ENCODE peak calls at places on chromosomes 4 and X, in nine cellular contexts. R, I, J, U, K, E, C, T and V are unnamed samples.

GRCh38 chr4:51859476-51860032 is 16.6 kb downstream of the DCUN1D4 start:
- DNase-seq in R (no peak), I (no peak), J (no peak), U (no peak), K (no peak), E (no peak), C (no peak), T (no peak), V (no peak)

GRCh38 chr4:124903995-124904722 is 191.6 kb upstream of the ANKRD50 start:
- DNase-seq in R (no peak), I (no peak), J (peak; percentile 80), U (no peak), K (peak; percentile 79), E (peak; percentile 54), C (peak; percentile 43), T (no peak), V (peak; percentile 67)

GRCh38 chr4:80202784-80203553 is 5.7 kb downstream of the PRDM8 start:
- DNase-seq in R (no peak), I (peak; percentile 20), J (peak; percentile 65), U (peak; percentile 79), K (peak; percentile 48), E (no peak), C (no peak), T (no peak), V (no peak)

GRCh38 chrX:128616933-128617332 is 564.7 kb upstream of the ACTRT1 start:
- DNase-seq in R (no peak), I (no peak), J (no peak), U (no peak), K (no peak), E (no peak), C (no peak), T (no peak), V (no peak)

GRCh38 chr4:36165256-36166005 is 78.9 kb downstream of the ARAP2 start:
- DNase-seq in R (no peak), I (no peak), J (peak; percentile 24), U (no peak), K (no peak), E (no peak), C (no peak), T (no peak), V (peak; percentile 27)

GRCh38 chr4:127622923-127623754 is 9.6 kb upstream of the INTU start:
- DNase-seq in R (no peak), I (peak; percentile 70), J (peak; percentile 73), U (peak; percentile 80), K (peak; percentile 43), E (no peak), C (peak; percentile 6), T (peak; percentile 82), V (no peak)

GRCh38 chrX:110414273-110414672 is 55.6 kb downstream of the RTL9 start:
- DNase-seq in R (no peak), I (no peak), J (no peak), U (no peak), K (no peak), E (no peak), C (no peak), T (no peak), V (no peak)

GRCh38 chrX:154096140-154097002 is 1.1 kb downstream of the MECP2 start:
- DNase-seq in R (no peak), I (peak; percentile 2), J (peak; percentile 62), U (peak; percentile 64), K (peak; percentile 11), E (no peak), C (peak; percentile 51), T (no peak), V (no peak)

GRCh38 chrX:13008851-13009250 is 33.9 kb downstream of the TMSB4X start:
- DNase-seq in R (no peak), I (no peak), J (no peak), U (no peak), K (no peak), E (no peak), C (no peak), T (no peak), V (no peak)

GRCh38 chrX:21174439-21174838 is 199.8 kb upstream of the CNKSR2 start:
- DNase-seq in R (no peak), I (no peak), J (no peak), U (no peak), K (no peak), E (no peak), C (no peak), T (no peak), V (no peak)

GRCh38 chr4:153335665-153336064 is 8.8 kb upstream of the MND1 start:
- DNase-seq in R (no peak), I (no peak), J (no peak), U (no peak), K (no peak), E (no peak), C (peak; percentile 13), T (no peak), V (no peak)

GRCh38 chr4:56134272-56134671 is 185.5 kb downstream of the CEP135 start:
- DNase-seq in R (no peak), I (peak; percentile 44), J (no peak), U (peak; percentile 72), K (peak; percentile 99), E (no peak), C (peak; percentile 20), T (no peak), V (peak; percentile 31)

GRCh38 chrX:103774070-103774642 is 2.5 kb upstream of the PLP1 start:
- DNase-seq in R (no peak), I (no peak), J (peak; percentile 75), U (no peak), K (peak; percentile 75), E (no peak), C (peak; percentile 52), T (peak; percentile 28), V (peak; percentile 8)

GRCh38 chr4:40656221-40656863 is 26.7 kb upstream of the RBM47 start:
- DNase-seq in R (no peak), I (no peak), J (no peak), U (no peak), K (no peak), E (no peak), C (no peak), T (no peak), V (no peak)

GRCh38 chr4:181830404-181831035 is 412.7 kb upstream of the TENM3 start:
- DNase-seq in R (no peak), I (no peak), J (no peak), U (no peak), K (no peak), E (no peak), C (no peak), T (no peak), V (no peak)

GRCh38 chr4:56444719-56445118 is 8.7 kb downstream of the PAICS start:
- DNase-seq in R (no peak), I (no peak), J (no peak), U (no peak), K (no peak), E (no peak), C (no peak), T (no peak), V (no peak)

GRCh38 chrX:129825746-129826505 is 17.8 kb downstream of the ZDHHC9 start:
- DNase-seq in R (no peak), I (no peak), J (no peak), U (no peak), K (no peak), E (no peak), C (no peak), T (no peak), V (no peak)

GRCh38 chrX:129824620-129825019 is 19.1 kb downstream of the ZDHHC9 start:
- DNase-seq in R (no peak), I (no peak), J (no peak), U (no peak), K (no peak), E (no peak), C (no peak), T (no peak), V (no peak)

GRCh38 chrX:129823115-129823514 is 20.6 kb downstream of the ZDHHC9 start:
- DNase-seq in R (no peak), I (peak; percentile 45), J (peak; percentile 31), U (no peak), K (peak; percentile 65), E (no peak), C (peak; percentile 27), T (peak; percentile 52), V (peak; percentile 20)

GRCh38 chrX:129823523-129823922 is 20.2 kb downstream of the ZDHHC9 start:
- DNase-seq in R (no peak), I (no peak), J (no peak), U (no peak), K (no peak), E (no peak), C (no peak), T (no peak), V (no peak)
- H3K4me3 ChIP-seq in R (no peak overlapping the region), I (no peak overlapping the region), J (no peak overlapping the region), U (no peak overlapping the region), K (no peak overlapping the region), E (no peak overlapping the region), C (no peak overlapping the region), T (no peak overlapping the region), V (no peak overlapping the region)

DNA sequence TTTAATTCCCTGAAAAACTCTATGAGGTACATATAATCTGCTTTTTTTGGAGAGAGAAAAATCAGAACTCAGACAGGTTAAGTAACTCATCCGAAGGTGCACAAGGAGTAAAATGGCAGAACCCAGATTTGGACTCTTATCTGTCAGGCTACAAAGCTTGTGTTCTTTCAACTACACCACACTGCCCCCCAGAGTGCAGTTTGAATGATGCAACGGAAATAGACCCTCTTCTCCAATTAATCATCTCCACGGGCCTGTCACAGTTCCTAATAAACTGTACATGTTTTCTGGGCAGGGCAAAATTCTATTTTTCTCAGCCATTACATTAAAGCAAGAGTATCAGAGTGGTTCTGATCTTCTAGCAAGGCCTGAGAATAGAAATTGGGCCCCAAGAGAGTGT is 35.3 kb upstream of the DCX start:
- DNase-seq in R (no peak), I (peak; percentile 39), J (no peak), U (no peak), K (peak; percentile 4), E (no peak), C (no peak), T (peak; percentile 20), V (no peak)
- TF ChIP-seq CTCF in R (no peak), I (no peak), J (no peak), U (peak; percentile 1), K (peak; percentile 20), E (peak; percentile 11), C (no peak), T (peak; percentile 53), V (peak; percentile 33)

GRCh38 chrX:119238557-119238956 is 2.5 kb downstream of the PGRMC1 start:
- DNase-seq in R (no peak), I (no peak), J (peak; percentile 38), U (no peak), K (peak; percentile 3), E (no peak), C (no peak), T (no peak), V (no peak)
- H3K4me3 ChIP-seq in R (peak overlapping the region; percentile 34), I (no peak overlapping the region), J (peak overlapping the region; percentile 81), U (peak overlapping the region; percentile 46), K (peak overlapping the region; percentile 96), E (peak overlapping the region; percentile 81), C (peak overlapping the region; percentile 81), T (no peak overlapping the region), V (peak overlapping the region; percentile 80)

GRCh38 chr4:122003335-122003734 is 51.5 kb upstream of the TRPC3 start:
- DNase-seq in R (no peak), I (peak; percentile 83), J (peak; percentile 37), U (no peak), K (peak; percentile 36), E (no peak), C (peak; percentile 21), T (peak; percentile 60), V (no peak)

GRCh38 chr4:122000849-122001248 is 49.0 kb upstream of the TRPC3 start:
- DNase-seq in R (no peak), I (no peak), J (no peak), U (no peak), K (no peak), E (no peak), C (no peak), T (no peak), V (no peak)

GRCh38 chr4:121995790-121996537 is 44.1 kb upstream of the TRPC3 start:
- DNase-seq in R (no peak), I (no peak), J (no peak), U (no peak), K (no peak), E (no peak), C (no peak), T (no peak), V (no peak)

GRCh38 chr4:121998024-121998423 is 46.2 kb upstream of the TRPC3 start:
- DNase-seq in R (no peak), I (no peak), J (peak; percentile 41), U (no peak), K (no peak), E (no peak), C (no peak), T (no peak), V (no peak)
- TF ChIP-seq CTCF in R (no peak), I (no peak), J (no peak), U (no peak), K (no peak), E (peak; percentile 34), C (no peak), T (no peak), V (peak; percentile 8)